ENCODE peak calls at places on chromosomes 12 and 14, in five cellular contexts. One of them, this sample, is unnamed.

GRCh38 chr12:90801776-90802175 is 153.2 kb downstream of the CCER1 start:
- DNase-seq in fibroblast of mammary gland: peak
- DNase-seq in astrocyte of the spinal cord: peak
- DNase-seq in LNCaP clone FGC: no peak
- DNase-seq in ascending aorta: no peak
- DNase-seq in this sample: no peak

GRCh38 chr12:3988519-3989217 is 115.5 kb upstream of the PARP11 start:
- DNase-seq in ascending aorta: no peak
- DNase-seq in LNCaP clone FGC: no peak
- DNase-seq in astrocyte of the spinal cord: no peak
- DNase-seq in fibroblast of mammary gland: no peak
- DNase-seq in this sample: no peak

GRCh38 chr14:99436247-99437180 is 44.1 kb downstream of the SETD3 start:
- DNase-seq in astrocyte of the spinal cord: peak
- DNase-seq in fibroblast of mammary gland: no peak
- DNase-seq in ascending aorta: no peak
- DNase-seq in LNCaP clone FGC: no peak
- DNase-seq in this sample: no peak

GRCh38 chr12:70243510-70244331 is 488 bp downstream of the CNOT2 start:
- DNase-seq in LNCaP clone FGC: no peak
- DNase-seq in astrocyte of the spinal cord: peak
- DNase-seq in fibroblast of mammary gland: peak
- DNase-seq in ascending aorta: peak
- DNase-seq in this sample: peak

GRCh38 chr14:90056821-90057220 is 5.0 kb upstream of the KCNK13 start:
- DNase-seq in fibroblast of mammary gland: no peak
- DNase-seq in astrocyte of the spinal cord: no peak
- DNase-seq in ascending aorta: no peak
- DNase-seq in LNCaP clone FGC: no peak
- DNase-seq in this sample: peak

GRCh38 chr12:95303476-95303875 is 85.9 kb downstream of the VEZT start:
- DNase-seq in astrocyte of the spinal cord: no peak
- DNase-seq in ascending aorta: no peak
- DNase-seq in LNCaP clone FGC: no peak
- DNase-seq in fibroblast of mammary gland: peak
- DNase-seq in this sample: no peak

GRCh38 chr14:54312166-54312801 is 84.5 kb upstream of the CDKN3 start:
- DNase-seq in ascending aorta: no peak
- DNase-seq in astrocyte of the spinal cord: peak
- DNase-seq in fibroblast of mammary gland: peak
- DNase-seq in LNCaP clone FGC: no peak
- DNase-seq in this sample: no peak

GRCh38 chr12:96241484-96242256 is 47.5 kb downstream of the ELK3 start:
- DNase-seq in LNCaP clone FGC: no peak
- DNase-seq in fibroblast of mammary gland: peak
- DNase-seq in ascending aorta: peak
- DNase-seq in astrocyte of the spinal cord: peak
- DNase-seq in this sample: no peak

GRCh38 chr14:65817011-65817410 is 404.5 kb downstream of the FUT8 start:
- DNase-seq in ascending aorta: no peak
- DNase-seq in fibroblast of mammary gland: no peak
- DNase-seq in LNCaP clone FGC: peak
- DNase-seq in astrocyte of the spinal cord: no peak
- DNase-seq in this sample: no peak

GRCh38 chr12:131851741-131852550 is 23.8 kb downstream of the MMP17 start:
- DNase-seq in astrocyte of the spinal cord: no peak
- DNase-seq in LNCaP clone FGC: no peak
- DNase-seq in fibroblast of mammary gland: no peak
- DNase-seq in ascending aorta: no peak
- DNase-seq in this sample: no peak

GRCh38 chr12:47216150-47216677 is 136.5 kb upstream of the AMIGO2 start:
- DNase-seq in LNCaP clone FGC: no peak
- DNase-seq in fibroblast of mammary gland: no peak
- DNase-seq in ascending aorta: no peak
- DNase-seq in astrocyte of the spinal cord: no peak
- DNase-seq in this sample: no peak

GRCh38 chr12:67877697-67878096 is 111.5 kb upstream of the IFNG-AS1 start:
- DNase-seq in fibroblast of mammary gland: no peak
- DNase-seq in LNCaP clone FGC: no peak
- DNase-seq in astrocyte of the spinal cord: no peak
- DNase-seq in ascending aorta: no peak
- DNase-seq in this sample: no peak

GRCh38 chr12:68148261-68148951 is 11.1 kb downstream of the IFNG start:
- DNase-seq in LNCaP clone FGC: no peak
- DNase-seq in ascending aorta: no peak
- DNase-seq in astrocyte of the spinal cord: no peak
- DNase-seq in fibroblast of mammary gland: no peak
- DNase-seq in this sample: no peak

GRCh38 chr14:33679025-33679424 is 271.8 kb downstream of the EGLN3 start:
- DNase-seq in fibroblast of mammary gland: no peak
- DNase-seq in ascending aorta: no peak
- DNase-seq in LNCaP clone FGC: no peak
- DNase-seq in astrocyte of the spinal cord: no peak
- DNase-seq in this sample: no peak

GRCh38 chr14:33675415-33676130 is 275.3 kb downstream of the EGLN3 start:
- DNase-seq in fibroblast of mammary gland: peak
- DNase-seq in astrocyte of the spinal cord: no peak
- DNase-seq in ascending aorta: no peak
- DNase-seq in LNCaP clone FGC: no peak
- DNase-seq in this sample: no peak

GRCh38 chr14:33674716-33675115 is 276.2 kb downstream of the EGLN3 start:
- DNase-seq in fibroblast of mammary gland: no peak
- DNase-seq in ascending aorta: no peak
- DNase-seq in LNCaP clone FGC: no peak
- DNase-seq in astrocyte of the spinal cord: no peak
- DNase-seq in this sample: no peak

GRCh38 chr14:33678012-33678411 is 272.9 kb downstream of the EGLN3 start:
- DNase-seq in ascending aorta: no peak
- DNase-seq in astrocyte of the spinal cord: no peak
- DNase-seq in LNCaP clone FGC: no peak
- DNase-seq in fibroblast of mammary gland: no peak
- DNase-seq in this sample: no peak

DNA sequence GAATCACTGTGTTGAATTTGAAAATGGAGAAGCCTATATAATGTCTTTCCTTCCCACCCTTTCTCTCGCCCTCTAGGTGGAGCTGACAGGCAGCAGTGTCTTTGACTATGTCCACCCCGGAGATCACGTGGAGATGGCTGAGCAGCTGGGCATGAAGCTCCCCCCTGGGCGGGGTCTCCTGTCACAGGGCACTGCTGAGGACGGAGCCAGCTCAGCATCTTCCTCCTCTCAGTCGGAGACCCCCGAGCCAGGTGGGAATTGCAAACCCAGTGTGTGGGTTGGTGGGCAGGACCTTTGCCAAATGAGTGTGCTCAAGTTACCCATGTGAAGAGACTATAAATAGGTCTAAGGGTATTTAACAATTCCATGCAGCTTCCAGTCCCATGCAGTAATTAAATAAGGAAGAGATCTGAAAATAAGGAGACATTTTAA is 274.7 kb downstream of the EGLN3 start:
- DNase-seq in ascending aorta: no peak
- DNase-seq in astrocyte of the spinal cord: peak
- DNase-seq in fibroblast of mammary gland: peak
- DNase-seq in LNCaP clone FGC: peak
- DNase-seq in this sample: peak
- TF ChIP-seq CTCF in ascending aorta: no peak
- TF ChIP-seq CTCF in astrocyte of the spinal cord: peak
- TF ChIP-seq CTCF in fibroblast of mammary gland: peak
- TF ChIP-seq CTCF in LNCaP clone FGC: peak
- TF ChIP-seq CTCF in this sample: peak

GRCh38 chr12:6529291-6529737 is 5.0 kb upstream of the GAPDH start:
- DNase-seq in astrocyte of the spinal cord: no peak
- DNase-seq in LNCaP clone FGC: no peak
- DNase-seq in fibroblast of mammary gland: no peak
- DNase-seq in ascending aorta: no peak
- DNase-seq in this sample: no peak

GRCh38 chr12:6530576-6531260 is 3.6 kb upstream of the GAPDH start:
- DNase-seq in fibroblast of mammary gland: no peak
- DNase-seq in LNCaP clone FGC: no peak
- DNase-seq in ascending aorta: no peak
- DNase-seq in astrocyte of the spinal cord: no peak
- DNase-seq in this sample: no peak

GRCh38 chr12:6527711-6528110 is 6.6 kb upstream of the GAPDH start:
- DNase-seq in fibroblast of mammary gland: no peak
- DNase-seq in LNCaP clone FGC: no peak
- DNase-seq in astrocyte of the spinal cord: no peak
- DNase-seq in ascending aorta: no peak
- DNase-seq in this sample: no peak

GRCh38 chr12:6526766-6527525 is 7.4 kb upstream of the GAPDH start:
- DNase-seq in ascending aorta: no peak
- DNase-seq in astrocyte of the spinal cord: no peak
- DNase-seq in fibroblast of mammary gland: no peak
- DNase-seq in LNCaP clone FGC: no peak
- DNase-seq in this sample: no peak

DNA sequence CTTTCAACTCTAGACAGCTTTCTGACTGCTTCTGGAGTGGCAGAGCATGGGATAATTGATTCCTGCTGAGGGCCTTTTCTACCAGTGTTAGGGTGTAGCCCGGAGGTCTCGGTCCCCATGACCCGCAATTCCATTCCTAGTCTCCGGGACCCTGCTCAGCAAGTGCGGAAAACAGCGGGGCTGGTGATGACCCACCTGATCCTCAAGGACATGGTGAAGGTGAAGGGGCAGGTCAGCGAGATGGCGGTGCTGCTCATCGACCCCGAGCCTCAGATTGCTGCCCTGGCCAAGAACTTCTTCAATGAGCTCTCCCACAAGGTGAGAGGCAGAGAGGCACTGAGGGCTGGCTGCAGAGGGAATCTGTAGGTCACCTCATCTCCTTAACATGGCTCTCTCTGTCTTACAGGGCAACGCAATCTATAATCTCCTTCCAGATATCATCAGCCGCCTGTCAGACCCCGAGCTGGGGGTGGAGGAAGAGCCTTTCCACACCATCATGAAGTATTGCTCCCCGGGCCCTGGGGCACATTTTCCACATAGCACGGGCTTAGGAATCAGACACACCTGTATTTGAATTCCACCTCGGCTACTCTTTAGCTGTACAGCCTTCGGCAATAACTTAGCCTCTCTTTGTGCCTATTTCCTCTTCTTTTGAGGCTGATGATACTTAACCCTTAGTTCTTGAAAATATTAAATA is 5.6 kb upstream of the GAPDH start:
- DNase-seq in fibroblast of mammary gland: no peak
- DNase-seq in astrocyte of the spinal cord: no peak
- DNase-seq in ascending aorta: no peak
- DNase-seq in LNCaP clone FGC: no peak
- DNase-seq in this sample: no peak
- TF ChIP-seq CTCF in fibroblast of mammary gland: no peak
- TF ChIP-seq CTCF in astrocyte of the spinal cord: no peak
- TF ChIP-seq CTCF in ascending aorta: no peak
- TF ChIP-seq CTCF in LNCaP clone FGC: no peak
- TF ChIP-seq CTCF in this sample: no peak

DNA sequence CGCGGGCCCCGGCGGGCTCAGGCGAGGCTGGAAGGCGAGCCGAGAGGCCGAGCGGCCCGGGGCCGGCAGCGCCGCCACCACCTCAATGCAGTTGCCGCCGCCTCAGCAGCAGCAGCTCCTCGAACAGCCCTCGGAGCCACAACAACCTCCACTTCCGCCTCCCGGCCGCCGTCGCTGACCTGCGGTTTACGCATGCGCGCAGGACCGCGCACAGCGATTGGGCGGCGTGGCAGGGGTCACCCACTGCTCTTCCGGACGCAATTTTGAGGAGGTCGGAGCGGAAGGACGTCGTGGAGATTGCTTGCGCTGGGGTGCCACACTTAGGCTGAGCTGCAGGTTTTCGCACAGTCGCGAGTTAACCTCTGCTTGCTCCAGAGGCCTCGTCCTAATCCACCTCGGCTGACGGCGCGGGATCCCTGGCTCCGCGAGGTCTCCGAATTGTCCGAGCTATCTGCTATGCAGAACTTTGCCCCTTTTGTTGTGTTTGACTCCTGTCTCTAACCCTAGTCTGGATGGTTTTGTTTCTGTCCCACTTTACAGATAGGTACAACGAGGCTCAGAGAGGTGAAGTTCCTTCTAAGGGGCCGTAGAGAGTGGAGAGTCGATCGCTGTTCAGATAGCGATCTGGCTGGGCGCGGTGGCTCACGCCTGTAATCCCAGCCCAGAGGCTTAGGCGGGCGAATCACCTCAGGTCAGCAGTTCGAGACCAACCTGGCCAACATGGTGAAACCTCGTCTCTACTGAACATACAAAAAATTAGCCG is at the start of the genes ACAD10 and BRAP:
- DNase-seq in ascending aorta: peak
- DNase-seq in fibroblast of mammary gland: peak
- DNase-seq in LNCaP clone FGC: peak
- DNase-seq in astrocyte of the spinal cord: peak
- DNase-seq in this sample: peak
- TF ChIP-seq CTCF in ascending aorta: no peak
- TF ChIP-seq CTCF in fibroblast of mammary gland: no peak
- TF ChIP-seq CTCF in LNCaP clone FGC: peak
- TF ChIP-seq CTCF in astrocyte of the spinal cord: peak
- TF ChIP-seq CTCF in this sample: no peak

GRCh38 chr12:75725505-75726120 is 214.2 kb upstream of the KRR1 start:
- DNase-seq in fibroblast of mammary gland: peak
- DNase-seq in astrocyte of the spinal cord: peak
- DNase-seq in ascending aorta: no peak
- DNase-seq in LNCaP clone FGC: no peak
- DNase-seq in this sample: no peak
- TF ChIP-seq CTCF in fibroblast of mammary gland: peak
- TF ChIP-seq CTCF in astrocyte of the spinal cord: peak
- TF ChIP-seq CTCF in ascending aorta: no peak
- TF ChIP-seq CTCF in LNCaP clone FGC: no peak
- TF ChIP-seq CTCF in this sample: no peak

DNA sequence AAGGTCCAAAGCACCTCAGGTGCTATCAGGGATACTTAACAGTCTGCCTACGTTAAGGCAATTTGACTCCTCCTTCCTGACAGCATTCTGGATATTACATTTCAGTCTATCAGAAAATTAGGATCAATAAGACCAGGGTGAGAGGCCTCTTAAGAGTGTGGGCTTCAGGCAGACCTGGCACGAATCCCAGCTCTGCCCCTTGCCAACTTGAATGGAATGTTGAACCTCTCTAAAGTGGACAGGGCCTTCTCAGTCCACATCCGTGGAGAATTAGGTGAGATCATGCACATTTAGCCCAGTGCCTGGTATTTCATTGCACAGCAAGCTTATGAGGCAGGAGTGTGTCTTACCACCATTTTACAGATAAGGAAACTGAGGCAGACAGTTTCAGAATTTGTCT is 25.9 kb downstream of the DCAF4 start:
- DNase-seq in ascending aorta: no peak
- DNase-seq in fibroblast of mammary gland: no peak
- DNase-seq in LNCaP clone FGC: no peak
- DNase-seq in astrocyte of the spinal cord: no peak
- DNase-seq in this sample: no peak
- TF ChIP-seq CTCF in ascending aorta: no peak
- TF ChIP-seq CTCF in fibroblast of mammary gland: no peak
- TF ChIP-seq CTCF in LNCaP clone FGC: no peak
- TF ChIP-seq CTCF in astrocyte of the spinal cord: no peak
- TF ChIP-seq CTCF in this sample: no peak

GRCh38 chr12:120225852-120226640 is 25.1 kb upstream of the RPLP0 start:
- DNase-seq in astrocyte of the spinal cord: no peak
- DNase-seq in LNCaP clone FGC: no peak
- DNase-seq in fibroblast of mammary gland: no peak
- DNase-seq in ascending aorta: no peak
- DNase-seq in this sample: no peak
- TF ChIP-seq CTCF in astrocyte of the spinal cord: no peak
- TF ChIP-seq CTCF in LNCaP clone FGC: no peak
- TF ChIP-seq CTCF in fibroblast of mammary gland: no peak
- TF ChIP-seq CTCF in ascending aorta: no peak
- TF ChIP-seq CTCF in this sample: no peak